ENCODE peak calls at places on chromosomes 13 and 19, in seven cellular contexts. Z is effector CD4-positive, alpha-beta T cell; M is sciatic nerve; V is HAP-1; G is aorta; H is activated CD4-positive, alpha-beta T cell treated with anti-CD3 and anti-CD28 coated beads, Interleukin-2, amount 50 U/mL, for 24 hours; L is substantia nigra. E is an unnamed sample.

GRCh38 chr13:110546933-110547332 is 14.6 kb downstream of the RAB20 start:
- DNase-seq in Z (no peak), M (peak), V (no peak), G (peak), H (no peak), L (no peak), E (no peak)

GRCh38 chr13:83709751-83710515 is 172.3 kb downstream of the SLITRK1 start:
- DNase-seq in Z (no peak), M (no peak), V (no peak), G (no peak), H (no peak), L (no peak), E (no peak)

GRCh38 chr13:90105881-90106496 is 1241.5 kb upstream of the MIR17HG start:
- DNase-seq in Z (no peak), M (no peak), V (peak), G (no peak), H (no peak), L (no peak), E (peak)

GRCh38 chr19:13163609-13164364 is 13.6 kb downstream of the IER2 start:
- DNase-seq in Z (peak), M (peak), V (peak), G (peak), H (no peak), L (peak), E (peak)

GRCh38 chr19:32415246-32415645 is 9.7 kb downstream of the DPY19L3 start:
- DNase-seq in Z (no peak), M (no peak), V (no peak), G (no peak), H (no peak), L (peak), E (no peak)

GRCh38 chr13:113901642-113902041 is 37.8 kb upstream of the GAS6 start:
- DNase-seq in Z (no peak), M (peak), V (no peak), G (no peak), H (no peak), L (no peak), E (no peak)

GRCh38 chr13:96093296-96094006 is 3.5 kb downstream of the HS6ST3 start:
- DNase-seq in Z (no peak), M (no peak), V (no peak), G (no peak), H (no peak), L (no peak), E (no peak)

GRCh38 chr19:33408538-33408937 is 35.0 kb downstream of the CEBPG start:
- DNase-seq in Z (no peak), M (no peak), V (no peak), G (peak), H (no peak), L (no peak), E (no peak)

GRCh38 chr13:95137096-95137495 is 164.2 kb downstream of the ABCC4 start:
- DNase-seq in Z (no peak), M (no peak), V (no peak), G (no peak), H (no peak), L (no peak), E (no peak)

GRCh38 chr13:34161829-34162544 is 344.0 kb downstream of the RFC3 start:
- DNase-seq in Z (no peak), M (no peak), V (peak), G (no peak), H (no peak), L (no peak), E (peak)

GRCh38 chr19:12884926-12885748 is 1.9 kb downstream of the KLF1 start:
- DNase-seq in Z (peak), M (peak), V (no peak), G (peak), H (peak), L (no peak), E (peak)

GRCh38 chr13:40318366-40318765 is 348.1 kb downstream of the FOXO1 start:
- DNase-seq in Z (no peak), M (peak), V (peak), G (peak), H (no peak), L (no peak), E (peak)

GRCh38 chr19:5290336-5291262 is 50.0 kb downstream of the PTPRS start:
- DNase-seq in Z (no peak), M (peak), V (no peak), G (no peak), H (no peak), L (peak), E (no peak)